ENCODE peak calls at places on chromosomes 3 and 15, in seven cellular contexts. R is tibial nerve; K is stomach; I is ascending aorta; L is CD8-positive, alpha-beta T cell; H is lung; Q is tibial artery. U is an unnamed sample.

GRCh38 chr15:33859992-33860545 is 108.2 kb upstream of the CHRM5 start:
- DNase-seq in R (no peak), K (no peak), I (no peak), L (no peak), H (no peak), Q (no peak), U (no peak)

GRCh38 chr3:185534511-185534910 is 17.9 kb downstream of the LIPH start:
- DNase-seq in R (no peak), K (no peak), I (no peak), L (no peak), H (no peak), Q (no peak), U (no peak)

GRCh38 chr3:166531730-166532129 is 694.5 kb upstream of the BCHE start:
- DNase-seq in R (no peak), K (no peak), I (no peak), L (no peak), H (no peak), Q (no peak), U (no peak)

GRCh38 chr3:175224051-175224450 is 364.9 kb downstream of the NAALADL2 start:
- DNase-seq in R (no peak), K (no peak), I (no peak), L (no peak), H (no peak), Q (no peak), U (no peak)

GRCh38 chr3:122105626-122106025 is 50.5 kb downstream of the CD86 start:
- DNase-seq in R (no peak), K (no peak), I (no peak), L (no peak), H (no peak), Q (no peak), U (no peak)

GRCh38 chr3:110101361-110101760 is 764.0 kb upstream of the DPPA4 start:
- DNase-seq in R (no peak), K (no peak), I (no peak), L (no peak), H (no peak), Q (no peak), U (no peak)

GRCh38 chr3:117302448-117302847 is 592.9 kb downstream of the TUSC7 start:
- DNase-seq in R (no peak), K (no peak), I (no peak), L (no peak), H (no peak), Q (no peak), U (no peak)

GRCh38 chr3:149388001-149388435 is 10.6 kb upstream of the TM4SF1 start:
- DNase-seq in R (no peak), K (no peak), I (no peak), L (no peak), H (no peak), Q (no peak), U (no peak)

GRCh38 chr15:93300796-93301195 is 211.8 kb upstream of the RGMA start:
- DNase-seq in R (no peak), K (peak; percentile 34), I (no peak), L (no peak), H (no peak), Q (no peak), U (no peak)

GRCh38 chr3:3739345-3740060 is 59.7 kb upstream of the LRRN1 start:
- DNase-seq in R (no peak), K (no peak), I (no peak), L (no peak), H (no peak), Q (no peak), U (no peak)

GRCh38 chr3:161957467-161957866 is 460.9 kb downstream of the OTOL1 start:
- DNase-seq in R (no peak), K (no peak), I (no peak), L (no peak), H (no peak), Q (no peak), U (no peak)

GRCh38 chr3:18062289-18063025 is 320.0 kb upstream of the TBC1D5 start:
- DNase-seq in R (no peak), K (no peak), I (no peak), L (no peak), H (no peak), Q (no peak), U (no peak)

GRCh38 chr15:36769110-36769509 is 189.7 kb downstream of the CDIN1 start:
- DNase-seq in R (no peak), K (no peak), I (no peak), L (no peak), H (no peak), Q (no peak), U (no peak)

GRCh38 chr3:189260556-189261493 is 89.1 kb downstream of the TPRG1 start:
- DNase-seq in R (peak; percentile 21), K (no peak), I (peak; percentile 59), L (no peak), H (no peak), Q (peak; percentile 70), U (no peak)

GRCh38 chr3:127677541-127678314 is 5.0 kb downstream of the ABTB1 start:
- DNase-seq in R (no peak), K (peak; percentile 15), I (peak; percentile 50), L (no peak), H (no peak), Q (peak; percentile 61), U (no peak)

GRCh38 chr3:128472462-128473179 is 5.9 kb upstream of the DNAJB8 start:
- DNase-seq in R (no peak), K (no peak), I (no peak), L (no peak), H (no peak), Q (no peak), U (no peak)

GRCh38 chr3:102181202-102181920 is 253.5 kb upstream of the ZPLD1 start:
- DNase-seq in R (no peak), K (no peak), I (no peak), L (no peak), H (no peak), Q (no peak), U (no peak)

GRCh38 chr15:37490707-37491106 is 390.4 kb upstream of the MEIS2 start:
- DNase-seq in R (no peak), K (no peak), I (no peak), L (no peak), H (no peak), Q (no peak), U (no peak)

GRCh38 chr3:69288161-69288895 is 97.6 kb downstream of the FRMD4B start:
- DNase-seq in R (no peak), K (no peak), I (no peak), L (no peak), H (no peak), Q (no peak), U (no peak)

GRCh38 chr3:45762647-45763330 is 33.5 kb downstream of the SLC6A20 start:
- DNase-seq in R (no peak), K (no peak), I (peak; percentile 63), L (no peak), H (no peak), Q (no peak), U (peak; percentile 11)

GRCh38 chr3:27034255-27034654 is 334.9 kb downstream of the NEK10 start:
- DNase-seq in R (no peak), K (no peak), I (no peak), L (no peak), H (no peak), Q (no peak), U (no peak)

GRCh38 chr3:33067484-33067883 is 29.5 kb downstream of the GLB1 start:
- DNase-seq in R (no peak), K (no peak), I (no peak), L (no peak), H (no peak), Q (no peak), U (no peak)

GRCh38 chr3:128455786-128456748 is 10.6 kb downstream of the DNAJB8 start:
- DNase-seq in R (no peak), K (no peak), I (no peak), L (no peak), H (no peak), Q (no peak), U (no peak)

DNA sequence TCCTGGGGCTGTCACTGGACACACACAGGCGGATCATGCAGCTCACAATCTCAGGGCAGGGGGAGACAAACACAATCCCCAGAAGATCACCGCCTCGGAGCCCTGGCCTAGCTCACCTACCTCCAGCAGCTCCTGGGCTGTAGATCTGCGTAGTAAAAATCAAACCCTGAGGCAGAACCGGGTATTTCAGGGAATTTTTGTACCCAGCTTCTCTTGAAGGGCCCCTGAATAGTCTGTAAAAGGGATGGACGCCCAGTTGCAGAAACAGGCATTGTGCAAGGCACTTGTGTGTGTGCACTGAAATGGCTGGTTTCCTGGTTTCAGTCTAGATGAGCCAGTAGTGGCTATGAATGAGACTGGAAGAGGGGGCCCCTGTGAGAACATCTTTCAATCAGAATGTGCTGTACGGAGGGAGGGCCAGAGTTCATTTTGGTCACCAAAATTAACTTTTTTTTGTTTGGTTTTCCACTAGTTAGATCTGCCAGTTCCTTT is 54.9 kb upstream of the RPL32 start:
- DNase-seq in R (peak; percentile 24), K (no peak), I (no peak), L (no peak), H (no peak), Q (no peak), U (no peak)
- TF ChIP-seq CTCF in R (peak; percentile 4), K (no peak), I (no peak), L (no peak), H (no peak), Q (peak; percentile 37), U (no peak)

GRCh38 chr3:11226042-11226370 is 46.2 kb upstream of the ATG7 start:
- DNase-seq in R (no peak), K (peak; percentile 70), I (no peak), L (no peak), H (no peak), Q (no peak), U (peak; percentile 82)
- H3K27ac ChIP-seq in R (peak overlapping the region; percentile 82), K (peak overlapping the region; percentile 85), I (peak overlapping the region; percentile 90), L (no peak overlapping the region), H (peak overlapping the region; percentile 91), Q (peak overlapping the region; percentile 78), U (peak overlapping the region; percentile 83)

GRCh38 chr3:187136347-187136746 is 2.9 kb downstream of the RPL39L start:
- DNase-seq in R (no peak), K (no peak), I (no peak), L (no peak), H (no peak), Q (no peak), U (no peak)

GRCh38 chr3:187136936-187137335 is 2.4 kb downstream of the RPL39L start:
- DNase-seq in R (no peak), K (no peak), I (no peak), L (no peak), H (no peak), Q (no peak), U (no peak)

GRCh38 chr3:187139126-187139894 is at the start of gene RPL39L:
- DNase-seq in R (peak; percentile 67), K (peak; percentile 81), I (peak; percentile 90), L (peak; percentile 89), H (peak; percentile 81), Q (peak; percentile 91), U (peak; percentile 88)

GRCh38 chr3:187139895-187140253 is 578 bp upstream of the RPL39L start:
- DNase-seq in R (no peak), K (no peak), I (no peak), L (no peak), H (no peak), Q (no peak), U (no peak)
- TF ChIP-seq CTCF in R (no peak), K (no peak), I (no peak), L (peak; percentile 1), H (no peak), Q (no peak), U (no peak)

GRCh38 chr3:59338934-59339333 is 289.1 kb upstream of the CFAP20DC start:
- DNase-seq in R (no peak), K (no peak), I (no peak), L (no peak), H (no peak), Q (no peak), U (no peak)

GRCh38 chr3:59339818-59340217 is 290.0 kb upstream of the CFAP20DC start:
- DNase-seq in R (no peak), K (no peak), I (no peak), L (no peak), H (no peak), Q (no peak), U (no peak)

GRCh38 chr3:59341441-59341840 is 291.6 kb upstream of the CFAP20DC start:
- DNase-seq in R (no peak), K (no peak), I (no peak), L (no peak), H (no peak), Q (no peak), U (no peak)
- H3K27ac ChIP-seq in R (no peak overlapping the region), K (no peak overlapping the region), I (no peak overlapping the region), L (no peak overlapping the region), H (no peak overlapping the region), Q (no peak overlapping the region), U (no peak overlapping the region)